ENCODE peak calls at places on chromosomes 5 and 9, in five cellular contexts. W, V, H, B and N are unnamed samples.
A peak's percentile ranks its signal among the peaks of the same experiment; 100 is the strongest.

GRCh38 chr9:738209-738915 is 103.1 kb upstream of the DMRT1 start:
- DNase-seq in H (peak; percentile 91), W (peak; percentile 40), V (no peak), B (peak; percentile 86), N (peak; percentile 76)

GRCh38 chr9:32704343-32704742 is 68.9 kb upstream of the TAF1L start:
- DNase-seq in W (no peak), V (no peak), B (no peak), H (no peak), N (no peak)

GRCh38 chr9:125387861-125388524 is 126.4 kb downstream of the GAPVD1 start:
- DNase-seq in V (no peak), B (no peak), H (no peak), W (no peak), N (no peak)

GRCh38 chr5:139579-140442 is 47.8 kb downstream of the PLEKHG4B start:
- DNase-seq in H (no peak), B (no peak), W (no peak), V (no peak), N (no peak)

GRCh38 chr5:181224390-181225234 is 1.5 kb downstream of the TRIM41 start:
- DNase-seq in H (no peak), V (peak; percentile 91), B (no peak), W (no peak), N (no peak)

GRCh38 chr5:142671801-142672200 is 14.1 kb downstream of the FGF1 start:
- DNase-seq in H (peak; percentile 74), W (no peak), V (no peak), B (no peak), N (no peak)

GRCh38 chr5:110665184-110665726 is 61.2 kb downstream of the TMEM232 start:
- DNase-seq in H (no peak), V (no peak), W (no peak), B (no peak), N (no peak)

GRCh38 chr5:74477761-74478160 is 162.8 kb downstream of the ENC1 start:
- DNase-seq in V (no peak), B (no peak), W (no peak), H (no peak), N (no peak)

GRCh38 chr9:126791406-126792230 is 13.2 kb upstream of the ZBTB43 start:
- DNase-seq in V (no peak), W (peak; percentile 87), B (peak; percentile 62), H (peak; percentile 62), N (peak; percentile 78)

GRCh38 chr5:37533851-37534250 is 154.7 kb downstream of the WDR70 start:
- DNase-seq in W (no peak), B (no peak), V (no peak), H (no peak), N (no peak)

GRCh38 chr5:170057311-170057710 is 48.4 kb upstream of the FOXI1 start:
- DNase-seq in V (no peak), H (no peak), B (peak; percentile 14), W (no peak), N (no peak)

GRCh38 chr5:159059722-159060121 is 40.0 kb downstream of the EBF1 start:
- DNase-seq in W (no peak), H (no peak), B (no peak), V (no peak), N (no peak)

GRCh38 chr9:132536124-132536523 is 46.3 kb upstream of the BARHL1 start:
- DNase-seq in V (no peak), W (no peak), H (no peak), B (no peak), N (no peak)

GRCh38 chr5:5374034-5374715 is 48.3 kb upstream of the ICE1 start:
- DNase-seq in H (no peak), W (no peak), B (no peak), V (no peak), N (no peak)

GRCh38 chr5:15821506-15821905 is 321.5 kb downstream of the FBXL7 start:
- DNase-seq in H (no peak), B (no peak), W (no peak), V (no peak), N (peak; percentile 26)

GRCh38 chr9:115291841-115292240 is 173.9 kb upstream of the TNC start:
- DNase-seq in B (peak; percentile 41), V (no peak), W (no peak), H (no peak), N (no peak)

GRCh38 chr9:92790542-92791527 is 26.2 kb upstream of the BICD2 start:
- DNase-seq in W (peak; percentile 69), V (no peak), H (peak; percentile 74), B (peak; percentile 24), N (peak; percentile 39)

GRCh38 chr5:77167695-77168111 is 42.8 kb upstream of the PDE8B start:
- DNase-seq in V (no peak), H (peak; percentile 75), B (peak; percentile 76), W (peak; percentile 87), N (peak; percentile 75)

GRCh38 chr9:131784882-131785281 is 45.0 kb upstream of the RAPGEF1 start:
- DNase-seq in H (no peak), V (no peak), W (no peak), B (no peak), N (no peak)

GRCh38 chr9:101628173-101628572 is 33.4 kb upstream of the PPP3R2 start:
- DNase-seq in B (no peak), H (no peak), W (no peak), V (no peak), N (no peak)

GRCh38 chr5:142874537-142874936 is 104.4 kb downstream of the ARHGAP26 start:
- DNase-seq in H (no peak), W (peak; percentile 73), V (peak; percentile 80), B (no peak), N (no peak)

GRCh38 chr5:148347706-148348105 is 12.3 kb downstream of the SPINK9 start:
- DNase-seq in H (no peak), W (no peak), B (no peak), V (no peak), N (no peak)

GRCh38 chr5:158754018-158754514 is 345.6 kb downstream of the EBF1 start:
- DNase-seq in B (no peak), H (peak; percentile 50), W (no peak), V (no peak), N (no peak)

GRCh38 chr9:136196465-136197371 is 8.2 kb downstream of the LHX3 start:
- DNase-seq in H (no peak), B (no peak), W (no peak), V (no peak), N (no peak)

GRCh38 chr9:71680189-71680983 is 87.9 kb downstream of the CEMIP2 start:
- DNase-seq in V (no peak), W (peak; percentile 21), B (no peak), H (no peak), N (no peak)

GRCh38 chr9:125233678-125234077 is 7.5 kb downstream of the HSPA5 start:
- DNase-seq in W (peak; percentile 40), B (peak; percentile 72), V (no peak), H (peak; percentile 93), N (peak; percentile 94)

GRCh38 chr9:18447131-18447530 is 26.8 kb upstream of the ADAMTSL1 start:
- DNase-seq in V (no peak), W (no peak), H (no peak), B (no peak), N (no peak)

GRCh38 chr5:175035882-175036533 is 311.6 kb downstream of the MSX2 start:
- DNase-seq in H (no peak), W (peak; percentile 9), V (no peak), B (no peak), N (no peak)

GRCh38 chr9:10855847-10856246 is 243.0 kb upstream of the PTPRD start:
- DNase-seq in V (no peak), W (no peak), H (no peak), B (no peak), N (no peak)
- TF ChIP-seq CTCF in V (no peak), W (no peak), H (peak; percentile 31), B (peak; percentile 48), N (no peak)

GRCh38 chr5:68173007-68173406 is 42.5 kb upstream of the PIK3R1 start:
- DNase-seq in H (no peak), W (no peak), V (no peak), B (no peak), N (no peak)

GRCh38 chr5:68176802-68177479 is 38.6 kb upstream of the PIK3R1 start:
- DNase-seq in W (no peak), V (no peak), H (no peak), B (no peak), N (no peak)

GRCh38 chr5:68178579-68178978 is 37.0 kb upstream of the PIK3R1 start:
- DNase-seq in B (no peak), H (no peak), W (peak; percentile 6), V (no peak), N (no peak)

GRCh38 chr5:68177676-68178075 is 37.9 kb upstream of the PIK3R1 start:
- DNase-seq in B (no peak), V (no peak), H (no peak), W (no peak), N (no peak)

DNA sequence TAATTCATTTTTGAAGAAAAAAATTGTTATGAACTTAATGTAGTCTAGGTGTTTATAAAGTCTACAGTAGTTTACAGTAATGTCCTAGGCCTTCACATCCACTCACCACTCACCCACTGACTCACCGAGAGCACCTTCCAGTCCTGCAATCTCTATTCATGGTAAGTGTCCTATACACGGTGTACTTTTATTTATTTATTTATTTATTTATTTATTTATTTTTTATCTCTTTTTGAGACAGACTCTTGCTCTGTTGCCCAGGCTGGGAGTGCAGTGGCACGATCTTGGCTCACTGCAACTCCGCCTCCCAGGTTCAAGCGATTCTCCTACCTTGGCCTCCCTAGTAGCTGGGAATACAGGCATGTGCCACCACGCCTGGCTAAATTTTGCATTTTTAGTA is 39.3 kb upstream of the PIK3R1 start:
- DNase-seq in W (no peak), V (no peak), B (no peak), H (no peak), N (no peak)
- H3K4me3 ChIP-seq in W (no peak overlapping the region), V (no peak overlapping the region), B (no peak overlapping the region), H (no peak overlapping the region), N (no peak overlapping the region)

GRCh38 chr5:10741661-10742060 is 19.4 kb downstream of the DAP start:
- DNase-seq in B (no peak), V (no peak), H (no peak), W (no peak), N (no peak)
- TF ChIP-seq CTCF in B (no peak), V (no peak), H (no peak), W (no peak), N (no peak)

GRCh38 chr9:34635556-34635955 is 2.0 kb downstream of the SIGMAR1 start:
- DNase-seq in H (no peak), W (no peak), V (no peak), B (no peak), N (no peak)
- H3K4me3 ChIP-seq in H (no peak overlapping the region), W (no peak overlapping the region), V (no peak overlapping the region), B (no peak overlapping the region), N (peak overlapping the region; percentile 93)